ENCODE peak calls at places on chromosomes 1 and 21, in six cellular contexts. F, H, E, O, Y and K are unnamed samples.

GRCh38 chr1:15639262-15639661 is 22.0 kb downstream of the DDI2 start:
- DNase-seq in F (no peak), H (no peak), E (no peak), O (no peak), Y (no peak), K (no peak)

GRCh38 chr1:56045062-56045461 is 534.3 kb downstream of the PLPP3 start:
- DNase-seq in F (no peak), H (no peak), E (no peak), O (no peak), Y (no peak), K (no peak)

GRCh38 chr1:32612189-32612881 is 38.0 kb downstream of the ZBTB8OS start:
- DNase-seq in F (no peak), H (peak), E (peak), O (peak), Y (peak), K (peak)

GRCh38 chr1:15028117-15028516 is 125.4 kb upstream of the TMEM51 start:
- DNase-seq in F (no peak), H (peak), E (peak), O (peak), Y (no peak), K (no peak)

GRCh38 chr21:31880816-31881215 is 8.0 kb downstream of the HUNK start:
- DNase-seq in F (no peak), H (no peak), E (no peak), O (no peak), Y (no peak), K (peak)

GRCh38 chr1:119602169-119602568 is 45.9 kb downstream of the ZNF697 start:
- DNase-seq in F (no peak), H (no peak), E (no peak), O (no peak), Y (no peak), K (no peak)

GRCh38 chr1:39210649-39211048 is 6.2 kb downstream of the MACF1 start:
- DNase-seq in F (no peak), H (no peak), E (no peak), O (no peak), Y (no peak), K (no peak)

GRCh38 chr21:36434144-36434543 is 45.8 kb downstream of the CLDN14 start:
- DNase-seq in F (no peak), H (no peak), E (no peak), O (no peak), Y (no peak), K (no peak)

GRCh38 chr1:186139706-186140105 is 235.3 kb downstream of the TPR start:
- DNase-seq in F (no peak), H (peak), E (no peak), O (peak), Y (no peak), K (no peak)

DNA sequence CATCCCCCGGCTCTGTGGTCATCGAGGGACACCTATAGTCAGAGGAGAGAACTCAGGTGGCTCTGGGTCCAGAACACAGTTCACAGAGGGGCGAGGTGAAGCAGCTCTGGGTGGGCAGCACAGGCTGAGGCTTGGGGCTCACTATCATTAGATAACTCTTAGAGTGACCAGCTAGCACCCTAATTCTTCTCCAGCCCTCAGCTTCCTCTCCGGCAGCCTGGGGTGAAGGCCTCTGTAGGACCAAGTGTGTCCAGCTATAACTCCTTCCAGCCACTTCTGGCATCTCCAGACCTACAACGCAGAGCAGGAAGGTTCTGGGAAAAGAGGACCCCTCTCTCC is 1.4 kb downstream of the ARTN start:
- DNase-seq in F (no peak), H (no peak), E (no peak), O (no peak), Y (no peak), K (no peak)
- TF ChIP-seq CTCF in F (no peak), H (no peak), E (no peak), O (no peak), Y (no peak), K (no peak)

DNA sequence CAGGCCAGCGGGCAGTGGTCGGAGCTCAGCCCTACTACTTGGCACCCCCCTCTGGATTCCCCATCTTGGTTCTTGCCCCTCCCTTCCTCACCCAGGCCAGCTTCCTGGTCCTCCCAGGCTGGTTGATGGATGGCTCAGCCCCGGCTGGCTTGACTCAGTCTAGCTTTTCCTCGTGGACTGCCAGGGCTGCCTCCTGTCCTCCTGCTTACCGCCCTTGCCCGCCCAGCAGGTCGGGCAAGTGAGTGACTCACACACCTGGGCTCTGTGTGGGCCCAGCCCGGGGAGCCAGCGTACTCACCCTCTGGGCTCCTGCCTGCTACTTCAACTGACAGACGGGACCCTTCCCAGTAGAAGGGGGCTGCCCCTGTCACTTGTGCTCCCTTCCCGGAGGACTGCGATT is 19.5 kb upstream of the ARHGEF10L start:
- DNase-seq in F (no peak), H (no peak), E (no peak), O (no peak), Y (peak), K (no peak)
- H3K4me3 ChIP-seq in F (no peak), H (no peak), E (no peak), O (no peak), Y (peak), K (no peak)

DNA sequence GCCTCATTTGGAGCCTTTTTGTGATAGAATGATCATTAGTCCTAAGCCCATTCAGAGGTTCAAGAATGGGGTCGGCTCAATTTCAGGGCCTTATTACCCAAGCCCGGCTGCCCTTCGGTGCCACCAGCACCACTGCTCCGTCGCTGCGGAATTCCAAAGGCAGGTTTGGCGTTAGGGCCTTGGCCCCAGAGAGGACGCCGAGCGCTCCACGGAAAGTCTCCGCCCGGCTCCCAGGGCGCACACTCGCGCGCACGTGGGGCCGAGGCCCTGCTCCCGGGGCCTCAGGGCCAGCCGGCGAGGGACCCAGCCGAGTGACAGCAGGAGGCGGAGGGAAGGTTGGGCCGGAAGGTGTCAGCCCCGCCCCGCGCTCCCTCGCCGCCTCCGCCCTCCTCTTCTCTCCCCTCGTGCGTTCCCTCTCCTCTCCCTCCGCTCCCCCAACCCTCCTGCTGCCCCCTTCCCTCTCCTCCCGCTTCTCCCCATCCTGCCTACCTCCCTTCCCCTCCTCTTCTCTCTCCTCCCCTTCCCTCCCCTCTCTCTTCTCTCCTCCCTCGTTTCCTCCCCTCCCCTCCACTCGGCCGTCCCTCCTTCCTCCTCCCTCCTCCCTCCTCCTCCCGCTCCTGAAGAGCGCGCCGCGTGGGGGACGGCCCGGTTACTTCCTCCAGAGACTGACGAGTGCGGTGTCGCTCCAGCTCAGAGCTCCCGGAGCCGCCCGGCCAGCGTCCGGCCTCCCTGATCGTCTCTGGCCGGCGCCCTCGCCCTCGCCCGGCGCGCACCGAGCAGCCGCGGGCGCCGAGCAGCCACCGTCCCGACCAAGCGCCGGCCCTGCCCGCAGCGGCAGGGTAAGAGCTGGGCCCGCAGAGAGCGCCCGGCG is at the start of gene ETS2:
- DNase-seq in F (peak), H (peak), E (peak), O (peak), Y (peak), K (peak)
- TF ChIP-seq CTCF in F (no peak), H (no peak), E (no peak), O (no peak), Y (peak), K (no peak)

DNA sequence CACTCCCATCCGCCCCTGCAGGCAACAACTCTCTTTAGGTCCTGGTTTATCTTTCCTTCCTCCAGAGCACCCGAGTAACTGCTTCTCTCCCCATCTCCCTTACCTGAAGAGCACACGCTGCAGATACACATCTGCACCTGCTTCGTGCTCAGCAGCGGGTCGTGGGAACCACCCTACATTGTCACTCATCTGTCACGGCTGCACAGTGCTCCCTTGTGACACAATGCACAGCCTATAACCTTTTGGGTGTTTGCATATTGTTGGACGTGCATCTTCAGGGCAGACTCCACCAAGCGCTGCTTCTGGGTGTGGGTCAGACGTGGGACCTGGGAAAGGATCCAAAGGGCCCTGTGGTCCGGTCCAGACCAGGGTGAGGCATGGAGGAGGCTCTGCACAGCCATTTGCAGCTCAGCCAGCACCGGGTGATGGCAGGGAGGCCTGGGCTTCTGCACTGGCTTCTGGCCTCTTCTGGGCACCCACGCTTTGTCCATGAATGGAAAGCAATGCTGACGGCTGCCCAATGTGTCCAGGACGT is 42.5 kb downstream of the WDR4 start:
- DNase-seq in F (no peak), H (no peak), E (peak), O (no peak), Y (no peak), K (peak)
- H3K4me3 ChIP-seq in F (no peak), H (no peak), E (no peak), O (no peak), Y (no peak), K (no peak)

GRCh38 chr21:38486705-38487104 is 11.6 kb downstream of the ERG start:
- DNase-seq in F (no peak), H (no peak), E (no peak), O (no peak), Y (no peak), K (no peak)
- TF ChIP-seq CTCF in F (no peak), H (no peak), E (no peak), O (no peak), Y (no peak), K (no peak)

GRCh38 chr1:28328228-28328648 is 602 bp upstream of the MED18 start:
- DNase-seq in F (peak), H (no peak), E (peak), O (no peak), Y (no peak), K (no peak)

GRCh38 chr1:28326980-28327379 is 1.9 kb upstream of the MED18 start:
- DNase-seq in F (peak), H (no peak), E (no peak), O (no peak), Y (no peak), K (no peak)

GRCh38 chr1:28329395-28330153 is 734 bp downstream of the MED18 start:
- DNase-seq in F (peak), H (peak), E (peak), O (peak), Y (no peak), K (no peak)

GRCh38 chr1:28323720-28324119 is 5.1 kb upstream of the MED18 start:
- DNase-seq in F (no peak), H (no peak), E (no peak), O (no peak), Y (no peak), K (no peak)

DNA sequence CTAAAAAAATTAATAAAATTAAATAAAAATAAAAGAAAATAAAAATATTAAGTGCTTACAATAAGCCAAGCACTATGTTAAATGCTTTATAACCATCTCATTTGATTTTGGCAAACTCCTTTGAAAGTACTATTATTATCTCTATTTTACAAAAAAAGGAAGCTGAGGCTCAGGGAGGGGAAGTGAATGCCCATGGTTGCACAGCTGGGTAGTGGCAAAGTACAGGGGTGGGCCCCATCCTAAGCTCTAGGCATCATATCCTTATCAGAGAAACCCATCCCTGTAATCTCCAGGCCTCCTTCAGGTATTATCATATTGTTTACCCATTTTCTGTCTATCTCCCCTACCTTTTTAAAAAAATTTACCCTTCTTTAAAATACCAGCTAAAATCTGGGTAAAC is 2.3 kb upstream of the MED18 start:
- DNase-seq in F (peak), H (no peak), E (no peak), O (no peak), Y (no peak), K (no peak)
- H3K4me3 ChIP-seq in F (no peak), H (no peak), E (no peak), O (no peak), Y (no peak), K (no peak)

GRCh38 chr1:24933468-24933867 is 3.4 kb upstream of the RUNX3 start:
- DNase-seq in F (no peak), H (no peak), E (peak), O (no peak), Y (no peak), K (no peak)

GRCh38 chr1:24931481-24932221 is 1.6 kb upstream of the RUNX3 start:
- DNase-seq in F (no peak), H (no peak), E (no peak), O (no peak), Y (no peak), K (no peak)

GRCh38 chr1:24932725-24933294 is 2.7 kb upstream of the RUNX3 start:
- DNase-seq in F (no peak), H (no peak), E (peak), O (no peak), Y (no peak), K (no peak)

GRCh38 chr1:24930703-24931480 is 816 bp upstream of the RUNX3 start:
- DNase-seq in F (no peak), H (no peak), E (no peak), O (peak), Y (no peak), K (no peak)

GRCh38 chr1:24932284-24932683 is 2.2 kb upstream of the RUNX3 start:
- DNase-seq in F (peak), H (no peak), E (no peak), O (no peak), Y (peak), K (no peak)
- TF ChIP-seq CTCF in F (peak), H (peak), E (peak), O (no peak), Y (peak), K (peak)